ENCODE peak calls at places on chromosomes 3 and 15, in nine cellular contexts. One of them, this sample, is unnamed.

GRCh38 chr15:23440596-23440995 is 6.4 kb downstream of the GOLGA6L2 start:
- DNase-seq in T-helper 2 cell: no peak
- DNase-seq in T-helper 17 cell: no peak
- DNase-seq in GM13976: no peak
- DNase-seq in fibroblast of pulmonary artery: no peak
- DNase-seq in GM03348: no peak
- DNase-seq in RCC 7860: no peak
- DNase-seq in G401: no peak
- DNase-seq in ELR: no peak
- DNase-seq in this sample: no peak

GRCh38 chr3:50203113-50203852 is 1.8 kb upstream of the SLC38A3 start:
- DNase-seq in T-helper 2 cell: no peak
- DNase-seq in T-helper 17 cell: no peak
- DNase-seq in GM13976: no peak
- DNase-seq in fibroblast of pulmonary artery: no peak
- DNase-seq in GM03348: no peak
- DNase-seq in RCC 7860: no peak
- DNase-seq in G401: no peak
- DNase-seq in ELR: no peak
- DNase-seq in this sample: no peak

GRCh38 chr15:25892126-25892525 is 29.0 kb upstream of the ATP10A start:
- DNase-seq in T-helper 2 cell: no peak
- DNase-seq in T-helper 17 cell: no peak
- DNase-seq in GM13976: no peak
- DNase-seq in fibroblast of pulmonary artery: no peak
- DNase-seq in GM03348: peak
- DNase-seq in RCC 7860: peak
- DNase-seq in G401: no peak
- DNase-seq in ELR: no peak
- DNase-seq in this sample: peak

GRCh38 chr3:111730143-111730542 is 128.9 kb upstream of the PHLDB2 start:
- DNase-seq in T-helper 2 cell: no peak
- DNase-seq in T-helper 17 cell: no peak
- DNase-seq in GM13976: no peak
- DNase-seq in fibroblast of pulmonary artery: no peak
- DNase-seq in GM03348: no peak
- DNase-seq in RCC 7860: no peak
- DNase-seq in G401: no peak
- DNase-seq in ELR: no peak
- DNase-seq in this sample: peak

GRCh38 chr3:42635111-42635510 is 18.4 kb upstream of the ZBTB47 start:
- DNase-seq in T-helper 2 cell: no peak
- DNase-seq in T-helper 17 cell: no peak
- DNase-seq in GM13976: no peak
- DNase-seq in fibroblast of pulmonary artery: peak
- DNase-seq in GM03348: no peak
- DNase-seq in RCC 7860: peak
- DNase-seq in G401: no peak
- DNase-seq in ELR: peak
- DNase-seq in this sample: peak

GRCh38 chr3:197372076-197372661 is 73.8 kb upstream of the DLG1 start:
- DNase-seq in T-helper 2 cell: no peak
- DNase-seq in T-helper 17 cell: no peak
- DNase-seq in GM13976: no peak
- DNase-seq in fibroblast of pulmonary artery: peak
- DNase-seq in GM03348: peak
- DNase-seq in RCC 7860: peak
- DNase-seq in G401: no peak
- DNase-seq in ELR: peak
- DNase-seq in this sample: peak

GRCh38 chr15:99436472-99437314 is 129.1 kb upstream of the MEF2A start:
- DNase-seq in T-helper 2 cell: no peak
- DNase-seq in T-helper 17 cell: no peak
- DNase-seq in GM13976: no peak
- DNase-seq in fibroblast of pulmonary artery: no peak
- DNase-seq in GM03348: no peak
- DNase-seq in RCC 7860: no peak
- DNase-seq in G401: no peak
- DNase-seq in ELR: no peak
- DNase-seq in this sample: no peak

GRCh38 chr3:42014949-42015533 is 53.1 kb upstream of the ULK4 start:
- DNase-seq in T-helper 2 cell: no peak
- DNase-seq in T-helper 17 cell: no peak
- DNase-seq in GM13976: no peak
- DNase-seq in fibroblast of pulmonary artery: peak
- DNase-seq in GM03348: peak
- DNase-seq in RCC 7860: no peak
- DNase-seq in G401: peak
- DNase-seq in ELR: peak
- DNase-seq in this sample: no peak

GRCh38 chr3:20837676-20838302 is 651.8 kb upstream of the SGO1 start:
- DNase-seq in T-helper 2 cell: no peak
- DNase-seq in T-helper 17 cell: no peak
- DNase-seq in GM13976: no peak
- DNase-seq in fibroblast of pulmonary artery: no peak
- DNase-seq in GM03348: no peak
- DNase-seq in RCC 7860: no peak
- DNase-seq in G401: peak
- DNase-seq in ELR: no peak
- DNase-seq in this sample: peak

GRCh38 chr3:133868758-133869429 is 26.8 kb downstream of the RAB6B start:
- DNase-seq in T-helper 2 cell: no peak
- DNase-seq in T-helper 17 cell: no peak
- DNase-seq in GM13976: no peak
- DNase-seq in fibroblast of pulmonary artery: no peak
- DNase-seq in GM03348: no peak
- DNase-seq in RCC 7860: no peak
- DNase-seq in G401: no peak
- DNase-seq in ELR: no peak
- DNase-seq in this sample: no peak

GRCh38 chr3:9976736-9977709 is 9.6 kb downstream of the EMC3 start:
- DNase-seq in T-helper 2 cell: no peak
- DNase-seq in T-helper 17 cell: no peak
- DNase-seq in GM13976: no peak
- DNase-seq in fibroblast of pulmonary artery: peak
- DNase-seq in GM03348: peak
- DNase-seq in RCC 7860: peak
- DNase-seq in G401: no peak
- DNase-seq in ELR: peak
- DNase-seq in this sample: peak

GRCh38 chr3:59460068-59460467 is 410.2 kb upstream of the CFAP20DC start:
- DNase-seq in T-helper 2 cell: no peak
- DNase-seq in T-helper 17 cell: no peak
- DNase-seq in GM13976: no peak
- DNase-seq in fibroblast of pulmonary artery: no peak
- DNase-seq in GM03348: no peak
- DNase-seq in RCC 7860: no peak
- DNase-seq in G401: no peak
- DNase-seq in ELR: no peak
- DNase-seq in this sample: no peak

GRCh38 chr3:9826815-9827574 is 16.8 kb downstream of the RPUSD3 start:
- DNase-seq in T-helper 2 cell: no peak
- DNase-seq in T-helper 17 cell: no peak
- DNase-seq in GM13976: no peak
- DNase-seq in fibroblast of pulmonary artery: peak
- DNase-seq in GM03348: no peak
- DNase-seq in RCC 7860: peak
- DNase-seq in G401: no peak
- DNase-seq in ELR: peak
- DNase-seq in this sample: peak

GRCh38 chr3:112411425-112411824 is 78.5 kb downstream of the CD200 start:
- DNase-seq in T-helper 2 cell: no peak
- DNase-seq in T-helper 17 cell: no peak
- DNase-seq in GM13976: no peak
- DNase-seq in fibroblast of pulmonary artery: no peak
- DNase-seq in GM03348: no peak
- DNase-seq in RCC 7860: no peak
- DNase-seq in G401: no peak
- DNase-seq in ELR: no peak
- DNase-seq in this sample: no peak

GRCh38 chr3:27025718-27026117 is 343.5 kb downstream of the NEK10 start:
- DNase-seq in T-helper 2 cell: no peak
- DNase-seq in T-helper 17 cell: no peak
- DNase-seq in GM13976: no peak
- DNase-seq in fibroblast of pulmonary artery: no peak
- DNase-seq in GM03348: no peak
- DNase-seq in RCC 7860: no peak
- DNase-seq in G401: peak
- DNase-seq in ELR: no peak
- DNase-seq in this sample: no peak

GRCh38 chr3:32239638-32240550 is 1.4 kb downstream of the CMTM8 start:
- DNase-seq in T-helper 2 cell: peak
- DNase-seq in T-helper 17 cell: no peak
- DNase-seq in GM13976: peak
- DNase-seq in fibroblast of pulmonary artery: peak
- DNase-seq in GM03348: no peak
- DNase-seq in RCC 7860: no peak
- DNase-seq in G401: peak
- DNase-seq in ELR: peak
- DNase-seq in this sample: peak

GRCh38 chr3:194995334-194995733 is 275.6 kb downstream of the XXYLT1 start:
- DNase-seq in T-helper 2 cell: no peak
- DNase-seq in T-helper 17 cell: no peak
- DNase-seq in GM13976: no peak
- DNase-seq in fibroblast of pulmonary artery: no peak
- DNase-seq in GM03348: no peak
- DNase-seq in RCC 7860: no peak
- DNase-seq in G401: no peak
- DNase-seq in ELR: no peak
- DNase-seq in this sample: no peak

GRCh38 chr3:86653801-86654200 is 337.1 kb downstream of the VGLL3 start:
- DNase-seq in T-helper 2 cell: no peak
- DNase-seq in T-helper 17 cell: no peak
- DNase-seq in GM13976: no peak
- DNase-seq in fibroblast of pulmonary artery: no peak
- DNase-seq in GM03348: no peak
- DNase-seq in RCC 7860: no peak
- DNase-seq in G401: no peak
- DNase-seq in ELR: no peak
- DNase-seq in this sample: no peak

This sample was measured in bronchial epithelial cell.